ENCODE peak calls at places on chromosome 12, in ten cellular contexts. M, J, E, Y, F, L, X, O, W and I are unnamed samples.

GRCh38 chr12:31220633-31221565 is 105.1 kb downstream of the SINHCAF start:
- DNase-seq in F (no peak), X (no peak), E (no peak), J (no peak), O (no peak), W (no peak), Y (no peak), M (no peak), L (no peak), I (no peak)

GRCh38 chr12:126518596-126519200 is 1453.5 kb downstream of the AACS start:
- DNase-seq in W (no peak), L (no peak), Y (no peak), M (no peak), F (no peak), X (no peak), O (no peak), J (no peak), E (no peak), I (no peak)

GRCh38 chr12:27521066-27521465 is 2.9 kb upstream of the PPFIBP1 start:
- DNase-seq in M (no peak), F (no peak), J (no peak), W (no peak), O (no peak), Y (no peak), L (no peak), X (no peak), E (no peak), I (peak; percentile 74)

GRCh38 chr12:124397807-124398577 is 103.1 kb downstream of the RFLNA start:
- DNase-seq in J (no peak), M (no peak), F (peak; percentile 70), L (no peak), O (peak; percentile 67), X (no peak), W (no peak), Y (no peak), E (peak; percentile 67), I (no peak)

GRCh38 chr12:28575593-28576205 is 385.4 kb downstream of the CCDC91 start:
- DNase-seq in W (no peak), F (no peak), O (no peak), J (no peak), Y (no peak), L (no peak), M (no peak), X (no peak), E (no peak), I (no peak)

GRCh38 chr12:49945394-49946080 is 5.0 kb upstream of the AQP2 start:
- DNase-seq in O (peak; percentile 73), J (peak; percentile 79), E (peak; percentile 89), W (peak; percentile 77), F (peak; percentile 69), X (peak; percentile 88), M (peak; percentile 63), L (peak; percentile 73), Y (peak; percentile 81), I (peak; percentile 76)

GRCh38 chr12:3559601-3560294 is 68.7 kb downstream of the PRMT8 start:
- DNase-seq in X (no peak), F (no peak), L (no peak), Y (no peak), O (no peak), E (no peak), J (no peak), M (no peak), W (no peak), I (no peak)

GRCh38 chr12:120012067-120012621 is 23.1 kb downstream of the BICDL1 start:
- DNase-seq in F (no peak), Y (no peak), E (no peak), M (peak; percentile 79), J (no peak), L (peak; percentile 37), X (peak; percentile 36), O (peak; percentile 12), W (no peak), I (no peak)

GRCh38 chr12:3810016-3810370 is 57.1 kb upstream of the CRACR2A start:
- DNase-seq in W (no peak), F (no peak), Y (no peak), M (no peak), O (no peak), E (no peak), L (no peak), J (no peak), X (no peak), I (no peak)

GRCh38 chr12:7868391-7868790 is 4.3 kb downstream of the SLC2A14 start:
- DNase-seq in Y (no peak), L (no peak), O (no peak), E (no peak), F (no peak), M (no peak), X (no peak), J (no peak), W (no peak), I (no peak)

GRCh38 chr12:98820005-98820404 is 174.9 kb downstream of the APAF1 start:
- DNase-seq in L (peak; percentile 18), O (no peak), M (no peak), W (no peak), F (no peak), X (peak; percentile 54), J (no peak), Y (no peak), E (no peak), I (peak; percentile 62)

GRCh38 chr12:66118240-66118891 is 12.2 kb downstream of the LLPH start:
- DNase-seq in F (no peak), O (no peak), W (no peak), Y (no peak), J (no peak), E (no peak), X (no peak), L (no peak), M (no peak), I (no peak)

GRCh38 chr12:62192486-62193250 is 67.5 kb upstream of the USP15 start:
- DNase-seq in X (peak; percentile 89), F (peak; percentile 81), O (peak; percentile 45), W (no peak), Y (peak; percentile 47), L (peak; percentile 83), M (peak; percentile 68), J (peak; percentile 86), E (peak; percentile 49), I (peak; percentile 83)

GRCh38 chr12:82650627-82651337 is 35.9 kb upstream of the TMTC2 start:
- DNase-seq in W (no peak), Y (peak; percentile 33), O (peak; percentile 95), L (no peak), E (peak; percentile 17), J (no peak), X (no peak), M (no peak), F (no peak), I (peak; percentile 64)

GRCh38 chr12:30461011-30461670 is 234.5 kb downstream of the IPO8 start:
- DNase-seq in O (no peak), X (peak; percentile 17), L (no peak), E (no peak), Y (no peak), W (no peak), F (no peak), J (no peak), M (no peak), I (no peak)

GRCh38 chr12:125387206-125387605 is 322.0 kb downstream of the AACS start:
- DNase-seq in X (no peak), M (no peak), W (no peak), F (no peak), E (no peak), Y (no peak), L (no peak), O (peak; percentile 45), J (no peak), I (no peak)

GRCh38 chr12:99302874-99303273 is 344.7 kb upstream of the GARIN6 start:
- DNase-seq in X (no peak), Y (no peak), M (no peak), W (no peak), L (no peak), J (no peak), O (no peak), F (no peak), E (no peak), I (no peak)

GRCh38 chr12:25099010-25099409 is 96.0 kb downstream of the DNAI7 start:
- DNase-seq in E (no peak), O (no peak), L (no peak), J (no peak), Y (no peak), F (no peak), W (no peak), M (no peak), X (no peak), I (no peak)

GRCh38 chr12:68340404-68341270 is 8.5 kb upstream of the MDM1 start:
- DNase-seq in Y (no peak), M (no peak), E (no peak), W (no peak), J (no peak), O (no peak), F (no peak), L (no peak), X (no peak), I (no peak)

GRCh38 chr12:94071258-94071657 is 77.1 kb upstream of the PLXNC1 start:
- DNase-seq in O (peak; percentile 61), X (no peak), J (no peak), L (no peak), Y (no peak), W (no peak), F (no peak), M (no peak), E (no peak), I (no peak)
- H3K27ac ChIP-seq in O (peak overlapping the region; percentile 46), X (no peak overlapping the region), J (no peak overlapping the region), L (no peak overlapping the region), Y (no peak overlapping the region), W (no peak overlapping the region), F (no peak overlapping the region), M (no peak overlapping the region), E (no peak overlapping the region), I (no peak overlapping the region)

GRCh38 chr12:6276936-6277615 is 33.4 kb upstream of the PLEKHG6 start:
- DNase-seq in L (no peak), X (peak; percentile 34), J (no peak), W (no peak), F (no peak), Y (no peak), O (peak; percentile 76), M (no peak), E (no peak), I (no peak)
- H3K4me1 ChIP-seq in L (peaks cover 35% of the 10 kb centered on the region), X (peaks cover 37% of the 10 kb centered on the region), J (peaks cover 12% of the 10 kb centered on the region), W (peaks cover 30% of the 10 kb centered on the region), F (peaks cover 9% of the 10 kb centered on the region), Y (peaks cover 48% of the 10 kb centered on the region), O (no peaks in the 10 kb centered on the region), M (peaks cover 4% of the 10 kb centered on the region), E (peaks cover 17% of the 10 kb centered on the region), I (peaks cover 54% of the 10 kb centered on the region)

GRCh38 chr12:114678718-114679117 is 5.3 kb downstream of the TBX3 start:
- DNase-seq in Y (no peak), L (no peak), O (no peak), M (no peak), X (no peak), F (no peak), E (peak; percentile 64), J (no peak), W (no peak), I (no peak)
- H3K4me3 ChIP-seq in Y (no peak overlapping the region), L (no peak overlapping the region), O (peak overlapping the region; percentile 84), M (no peak overlapping the region), X (no peak overlapping the region), F (no peak overlapping the region), E (peak overlapping the region; percentile 22), J (peak overlapping the region; percentile 73), W (no peak overlapping the region), I (no peak overlapping the region)

DNA sequence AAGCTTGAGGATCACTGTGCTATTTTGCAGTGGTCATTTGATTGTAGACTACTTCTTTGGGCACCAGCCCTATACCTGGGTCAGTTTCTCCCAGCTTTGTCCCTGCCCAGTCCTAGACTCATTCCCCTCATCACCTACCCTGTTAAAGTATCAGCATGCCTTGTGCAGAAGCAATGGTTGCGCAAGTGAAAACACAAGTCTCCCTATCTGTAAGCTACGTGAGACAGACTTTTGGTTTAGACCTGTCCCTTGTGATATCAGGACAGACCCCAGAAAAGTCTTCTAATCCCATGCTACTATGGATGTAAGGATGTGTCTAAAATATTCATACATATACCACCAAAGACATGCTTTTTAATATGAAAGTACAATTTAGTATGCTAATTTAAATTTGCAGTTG is 88.8 kb upstream of the ATP2B1 start:
- DNase-seq in E (no peak), F (no peak), L (no peak), O (no peak), M (no peak), W (no peak), J (no peak), Y (no peak), X (no peak), I (no peak)
- H3K27ac ChIP-seq in E (no peak overlapping the region), F (no peak overlapping the region), L (no peak overlapping the region), O (no peak overlapping the region), M (no peak overlapping the region), W (no peak overlapping the region), J (no peak overlapping the region), Y (no peak overlapping the region), X (no peak overlapping the region), I (no peak overlapping the region)